ENCODE peak calls at places on chromosomes 12 and 14, in six cellular contexts. J is heart right ventricle, O is HFFc6, S is substantia nigra, Y is activated T-cell treated with anti-CD3 and anti-CD28 coated beads for 24 hours, U is testis. M is an unnamed sample.

GRCh38 chr12:120468271-120468845 is 1.2 kb downstream of the SRSF9 start:
- DNase-seq in U (peak; percentile 48), O (peak; percentile 46), S (no peak), J (peak; percentile 17), Y (no peak), M (no peak)

GRCh38 chr14:70257526-70257925 is 68.8 kb upstream of the SLC8A3 start:
- DNase-seq in J (no peak), Y (no peak), S (no peak), U (no peak), O (no peak), M (no peak)

GRCh38 chr14:37093364-37093763 is 79.0 kb downstream of the SLC25A21 start:
- DNase-seq in J (no peak), U (no peak), S (no peak), O (no peak), Y (no peak), M (no peak)

GRCh38 chr12:5691943-5692342 is 253.1 kb downstream of the ANO2 start:
- DNase-seq in S (no peak), O (no peak), J (no peak), U (no peak), Y (no peak), M (no peak)

GRCh38 chr14:21520718-21521117 is 5.4 kb downstream of the SALL2 start:
- DNase-seq in S (no peak), O (no peak), Y (no peak), U (no peak), J (no peak), M (no peak)

GRCh38 chr12:15770021-15770420 is 19.2 kb downstream of the EPS8 start:
- DNase-seq in U (no peak), Y (no peak), O (no peak), S (no peak), J (no peak), M (no peak)

GRCh38 chr12:106171117-106171750 is 32.5 kb upstream of the NUAK1 start:
- DNase-seq in Y (no peak), J (no peak), O (no peak), S (no peak), U (peak; percentile 24), M (no peak)

GRCh38 chr14:64899958-64900357 is 14.3 kb upstream of the CHURC1 start:
- DNase-seq in Y (no peak), U (no peak), O (no peak), J (no peak), S (no peak), M (no peak)

GRCh38 chr12:124917841-124918621 is 3.6 kb upstream of the UBC start:
- DNase-seq in S (no peak), J (no peak), Y (no peak), U (no peak), O (no peak), M (no peak)

M was measured in fibroblast of the conjunctiva.